ENCODE peak calls at places on chromosomes 3 and 15, in four cellular contexts. One of them, this sample, is unnamed.

GRCh38 chr15:57610130-57610529 is 18.4 kb downstream of the MYZAP start:
- DNase-seq in tibial nerve: no peak
- DNase-seq in upper lobe of right lung: no peak
- DNase-seq in sigmoid colon: peak; percentile 94
- DNase-seq in this sample: no peak

GRCh38 chr3:49132437-49133225 is at the start of gene LAMB2:
- DNase-seq in tibial nerve: peak; percentile 80
- DNase-seq in upper lobe of right lung: peak; percentile 80
- DNase-seq in sigmoid colon: peak; percentile 89
- DNase-seq in this sample: peak; percentile 88

GRCh38 chr15:63234479-63234878 is 42.9 kb upstream of the APH1B start:
- DNase-seq in sigmoid colon: peak; percentile 81
- DNase-seq in upper lobe of right lung: no peak
- DNase-seq in tibial nerve: peak; percentile 71
- DNase-seq in this sample: no peak

GRCh38 chr3:178508443-178508825 is 27.8 kb upstream of the KCNMB2 start:
- DNase-seq in tibial nerve: no peak
- DNase-seq in sigmoid colon: no peak
- DNase-seq in upper lobe of right lung: no peak
- DNase-seq in this sample: no peak

GRCh38 chr3:55716044-55716443 is 228.9 kb upstream of the WNT5A start:
- DNase-seq in sigmoid colon: no peak
- DNase-seq in tibial nerve: no peak
- DNase-seq in upper lobe of right lung: no peak
- DNase-seq in this sample: no peak

GRCh38 chr3:175150812-175151411 is 291.8 kb downstream of the NAALADL2 start:
- DNase-seq in upper lobe of right lung: no peak
- DNase-seq in sigmoid colon: no peak
- DNase-seq in tibial nerve: no peak
- DNase-seq in this sample: no peak

GRCh38 chr3:142087676-142088075 is 61.7 kb downstream of the TFDP2 start:
- DNase-seq in tibial nerve: no peak
- DNase-seq in upper lobe of right lung: no peak
- DNase-seq in sigmoid colon: no peak
- DNase-seq in this sample: no peak

GRCh38 chr15:100602064-100602821 is at the start of the genes ASB7 and LINS1:
- DNase-seq in upper lobe of right lung: peak; percentile 100
- DNase-seq in sigmoid colon: peak; percentile 100
- DNase-seq in tibial nerve: peak; percentile 99
- DNase-seq in this sample: peak; percentile 100

GRCh38 chr3:184354121-184354728 is 7.2 kb downstream of the CLCN2 start:
- DNase-seq in upper lobe of right lung: peak; percentile 79
- DNase-seq in tibial nerve: peak; percentile 50
- DNase-seq in sigmoid colon: no peak
- DNase-seq in this sample: no peak

GRCh38 chr15:88776646-88777045 is 26.6 kb upstream of the ACAN start:
- DNase-seq in sigmoid colon: no peak
- DNase-seq in tibial nerve: no peak
- DNase-seq in upper lobe of right lung: no peak
- DNase-seq in this sample: no peak

GRCh38 chr3:102481050-102481449 is 46.2 kb downstream of the ZPLD1 start:
- DNase-seq in sigmoid colon: no peak
- DNase-seq in tibial nerve: no peak
- DNase-seq in upper lobe of right lung: no peak
- DNase-seq in this sample: no peak

GRCh38 chr3:147620906-147621305 is 211.7 kb downstream of the ZIC1 start:
- DNase-seq in upper lobe of right lung: no peak
- DNase-seq in tibial nerve: no peak
- DNase-seq in sigmoid colon: no peak
- DNase-seq in this sample: no peak

GRCh38 chr15:33119865-33120264 is 74.6 kb downstream of the FMN1 start:
- DNase-seq in sigmoid colon: no peak
- DNase-seq in upper lobe of right lung: no peak
- DNase-seq in tibial nerve: no peak
- DNase-seq in this sample: no peak

GRCh38 chr3:64992462-64993285 is 304.9 kb upstream of the ADAMTS9 start:
- DNase-seq in tibial nerve: peak; percentile 16
- DNase-seq in upper lobe of right lung: no peak
- DNase-seq in sigmoid colon: no peak
- DNase-seq in this sample: no peak

GRCh38 chr3:125141596-125142417 is 70.7 kb downstream of the SLC12A8 start:
- DNase-seq in tibial nerve: no peak
- DNase-seq in upper lobe of right lung: peak; percentile 85
- DNase-seq in sigmoid colon: peak; percentile 84
- DNase-seq in this sample: no peak

GRCh38 chr3:188772886-188773285 is 398.9 kb upstream of the TPRG1 start:
- DNase-seq in upper lobe of right lung: no peak
- DNase-seq in tibial nerve: no peak
- DNase-seq in sigmoid colon: no peak
- DNase-seq in this sample: no peak

GRCh38 chr15:36769110-36769509 is 189.7 kb downstream of the CDIN1 start:
- DNase-seq in tibial nerve: no peak
- DNase-seq in upper lobe of right lung: no peak
- DNase-seq in sigmoid colon: no peak
- DNase-seq in this sample: no peak

GRCh38 chr3:102069211-102069662 is 219.9 kb downstream of the NFKBIZ start:
- DNase-seq in sigmoid colon: no peak
- DNase-seq in upper lobe of right lung: no peak
- DNase-seq in tibial nerve: no peak
- DNase-seq in this sample: no peak

GRCh38 chr15:45205192-45205591 is 17.4 kb upstream of the SHF start:
- DNase-seq in sigmoid colon: no peak
- DNase-seq in upper lobe of right lung: no peak
- DNase-seq in tibial nerve: peak; percentile 38
- DNase-seq in this sample: no peak

GRCh38 chr15:48806151-48806550 is 4.7 kb downstream of the CEP152 start:
- DNase-seq in sigmoid colon: no peak
- DNase-seq in upper lobe of right lung: no peak
- DNase-seq in tibial nerve: no peak
- DNase-seq in this sample: no peak

GRCh38 chr15:75693501-75694240 is 19.0 kb downstream of the CSPG4 start:
- DNase-seq in tibial nerve: no peak
- DNase-seq in upper lobe of right lung: no peak
- DNase-seq in sigmoid colon: no peak
- DNase-seq in this sample: no peak

GRCh38 chr15:29871401-29871800 is 49.1 kb upstream of the TJP1 start:
- DNase-seq in sigmoid colon: no peak
- DNase-seq in tibial nerve: no peak
- DNase-seq in upper lobe of right lung: no peak
- DNase-seq in this sample: no peak
- H3K27ac ChIP-seq in sigmoid colon: peak overlapping the region; percentile 43
- H3K27ac ChIP-seq in tibial nerve: peak overlapping the region; percentile 85
- H3K27ac ChIP-seq in upper lobe of right lung: peak overlapping the region; percentile 45
- H3K27ac ChIP-seq in this sample: peak overlapping the region; percentile 28

GRCh38 chr3:13353936-13354542 is 66.1 kb downstream of the NUP210 start:
- DNase-seq in sigmoid colon: no peak
- DNase-seq in upper lobe of right lung: no peak
- DNase-seq in tibial nerve: no peak
- DNase-seq in this sample: no peak
- TF ChIP-seq CTCF in sigmoid colon: no peak
- TF ChIP-seq CTCF in upper lobe of right lung: no peak
- TF ChIP-seq CTCF in tibial nerve: no peak
- TF ChIP-seq CTCF in this sample: no peak

DNA sequence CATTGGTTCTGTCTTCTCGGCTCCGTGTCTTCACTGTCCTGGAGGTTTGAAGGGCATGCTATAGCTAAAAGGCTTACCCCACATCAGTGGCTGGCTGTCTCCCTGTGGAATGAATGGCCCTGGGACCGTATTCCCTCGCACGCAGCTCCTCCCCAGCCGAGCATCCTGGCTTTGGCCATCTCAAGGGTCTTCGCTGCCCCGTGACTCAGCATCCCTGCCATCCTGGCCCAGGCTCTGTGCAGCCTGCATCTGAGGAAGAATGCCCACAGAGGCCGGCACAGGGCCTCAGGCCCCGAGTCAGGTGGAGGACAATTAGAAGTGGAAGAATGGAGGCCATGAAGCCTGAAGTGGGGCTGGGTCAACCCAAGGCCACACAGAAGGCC is 11.0 kb downstream of the LOXL1 start:
- DNase-seq in upper lobe of right lung: no peak
- DNase-seq in tibial nerve: no peak
- DNase-seq in sigmoid colon: no peak
- DNase-seq in this sample: no peak
- H3K4me1 ChIP-seq in upper lobe of right lung: peaks cover 20% of the 10 kb centered on the region
- H3K4me1 ChIP-seq in tibial nerve: peaks cover 41% of the 10 kb centered on the region
- H3K4me1 ChIP-seq in sigmoid colon: no peaks in the 10 kb centered on the region
- H3K4me1 ChIP-seq in this sample: peaks cover 38% of the 10 kb centered on the region

DNA sequence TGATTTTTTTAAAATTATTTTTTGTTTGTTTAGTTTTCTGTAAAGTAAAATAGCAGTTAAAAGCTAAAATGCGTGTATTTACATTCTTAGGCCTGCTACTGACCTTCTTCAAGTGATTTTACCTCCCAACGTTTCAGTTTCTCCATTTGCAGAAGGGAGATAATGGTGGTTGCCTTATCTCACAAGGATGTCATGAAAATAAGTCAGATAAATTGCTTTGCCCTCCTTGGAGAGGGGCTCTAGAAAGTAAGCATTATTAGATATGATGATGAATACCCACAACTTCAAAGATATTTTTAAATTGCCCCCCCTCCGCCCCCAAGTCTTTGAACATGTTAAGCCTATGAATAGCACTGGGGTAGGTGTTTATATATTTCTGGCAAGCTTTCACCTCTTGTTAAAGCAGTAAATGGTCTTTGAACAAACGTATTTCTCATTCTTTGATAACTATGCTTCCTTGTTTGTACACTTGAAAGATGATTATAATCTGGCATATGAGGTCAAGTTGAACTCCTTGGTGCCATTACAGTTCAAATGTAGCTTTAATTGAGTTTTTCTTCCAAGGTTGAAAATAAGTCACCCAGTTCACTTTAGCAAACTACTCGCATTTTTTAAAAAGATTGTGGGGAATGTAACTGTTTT is 6.4 kb downstream of the TERC start:
- DNase-seq in tibial nerve: no peak
- DNase-seq in sigmoid colon: no peak
- DNase-seq in upper lobe of right lung: no peak
- DNase-seq in this sample: no peak
- H3K27ac ChIP-seq in tibial nerve: no peak overlapping the region
- H3K27ac ChIP-seq in sigmoid colon: no peak overlapping the region
- H3K27ac ChIP-seq in upper lobe of right lung: no peak overlapping the region
- H3K27ac ChIP-seq in this sample: no peak overlapping the region

GRCh38 chr3:155847993-155848392 is 6.2 kb downstream of the SLC33A1 start:
- DNase-seq in sigmoid colon: no peak
- DNase-seq in tibial nerve: no peak
- DNase-seq in upper lobe of right lung: no peak
- DNase-seq in this sample: no peak

GRCh38 chr3:155854147-155854940 is at the start of gene SLC33A1:
- DNase-seq in upper lobe of right lung: peak; percentile 100
- DNase-seq in tibial nerve: peak; percentile 97
- DNase-seq in sigmoid colon: peak; percentile 100
- DNase-seq in this sample: peak; percentile 99

DNA sequence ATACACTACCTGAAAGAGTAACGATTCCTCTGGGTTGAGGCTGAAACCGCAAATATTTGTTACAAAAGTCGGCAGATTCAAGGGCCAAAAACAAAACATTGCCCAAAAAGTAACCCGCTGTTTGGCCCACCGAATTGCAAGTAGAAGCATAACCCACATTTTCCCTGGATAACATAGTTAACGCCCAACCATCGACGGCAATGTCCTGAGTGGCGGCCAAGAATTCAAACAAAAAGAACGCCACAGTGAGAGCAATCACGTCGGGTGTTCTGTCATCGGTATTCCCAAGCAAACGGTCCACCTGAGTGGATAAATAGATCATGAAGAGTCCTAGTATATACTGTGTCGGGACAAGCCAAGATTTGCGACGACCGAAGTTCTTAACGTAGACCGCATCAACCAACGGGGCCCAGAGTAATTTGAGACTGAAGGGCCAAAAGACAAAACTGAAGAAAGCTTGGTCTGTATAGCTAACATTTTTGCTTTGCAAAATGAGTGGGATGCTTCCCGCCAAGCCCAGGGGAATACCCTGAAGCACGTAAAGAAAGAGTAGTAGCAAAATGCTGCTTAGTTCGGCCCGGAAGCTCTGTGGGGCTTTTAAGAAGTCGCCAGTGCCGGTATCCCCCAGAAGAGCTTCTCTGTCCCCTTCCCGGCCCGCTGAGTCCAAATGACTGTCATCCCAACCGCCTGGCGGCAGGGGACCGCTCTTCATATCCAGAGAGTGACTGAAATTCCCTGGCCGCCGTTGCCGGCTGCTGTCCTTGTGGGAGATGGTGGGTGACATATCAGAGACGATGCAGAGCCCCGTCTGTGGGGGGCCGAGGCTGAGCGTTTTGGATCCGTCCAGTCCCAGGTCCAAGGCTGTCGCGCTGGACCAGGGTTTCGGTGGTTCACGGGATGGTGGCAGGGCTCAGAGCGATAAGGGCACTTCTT is 747 bp downstream of the SLC33A1 start:
- DNase-seq in tibial nerve: peak; percentile 7
- DNase-seq in sigmoid colon: peak; percentile 75
- DNase-seq in upper lobe of right lung: peak; percentile 73
- DNase-seq in this sample: peak; percentile 81
- TF ChIP-seq CTCF in tibial nerve: no peak
- TF ChIP-seq CTCF in sigmoid colon: no peak
- TF ChIP-seq CTCF in upper lobe of right lung: peak; percentile 8
- TF ChIP-seq CTCF in this sample: peak; percentile 6

GRCh38 chr3:4825572-4826236 is 153.5 kb upstream of the BHLHE40 start:
- DNase-seq in tibial nerve: no peak
- DNase-seq in upper lobe of right lung: peak; percentile 84
- DNase-seq in sigmoid colon: no peak
- DNase-seq in this sample: no peak
- H3K4me1 ChIP-seq in tibial nerve: peaks cover 75% of the 10 kb centered on the region
- H3K4me1 ChIP-seq in upper lobe of right lung: peaks cover 61% of the 10 kb centered on the region
- H3K4me1 ChIP-seq in sigmoid colon: no peaks in the 10 kb centered on the region
- H3K4me1 ChIP-seq in this sample: peaks cover 59% of the 10 kb centered on the region

GRCh38 chr3:14959358-14959943 is 12.1 kb downstream of the NR2C2 start:
- DNase-seq in tibial nerve: no peak
- DNase-seq in sigmoid colon: no peak
- DNase-seq in upper lobe of right lung: no peak
- DNase-seq in this sample: no peak
- H3K27ac ChIP-seq in tibial nerve: no peak overlapping the region
- H3K27ac ChIP-seq in sigmoid colon: no peak overlapping the region
- H3K27ac ChIP-seq in upper lobe of right lung: no peak overlapping the region
- H3K27ac ChIP-seq in this sample: no peak overlapping the region

This sample was measured in suprapubic skin.